ENCODE peak calls at places on chromosomes 12 and 14, in four cellular contexts. W is GM23248, N is keratinocyte, T is H1. L is an unnamed sample. For H3K36me3, the result is how much of the 10 kb centered on the place peaks cover.

GRCh38 chr12:130729344-130729743 is 13.2 kb upstream of the RIMBP2 start:
- DNase-seq in W (no peak), N (no peak), T (no peak), L (no peak)

GRCh38 chr12:587551-588322 is 75.5 kb downstream of the NINJ2 start:
- DNase-seq in N (no peak), W (no peak), T (no peak), L (no peak)

GRCh38 chr12:128326419-128326818 is 59.4 kb downstream of the TMEM132C start:
- DNase-seq in T (no peak), W (no peak), N (no peak), L (no peak)

GRCh38 chr14:94213021-94213420 is 38.9 kb downstream of the PPP4R4 start:
- DNase-seq in W (peak), T (no peak), N (peak), L (no peak)

GRCh38 chr14:69522026-69522425 is 37.5 kb downstream of the PLEKHD1 start:
- DNase-seq in N (no peak), W (no peak), T (no peak), L (no peak)

GRCh38 chr14:20476795-20477194 is 7.6 kb downstream of the PNP start:
- DNase-seq in N (no peak), W (no peak), T (no peak), L (no peak)

GRCh38 chr14:56325251-56325839 is 207.1 kb downstream of the PELI2 start:
- DNase-seq in N (no peak), W (peak), T (no peak), L (no peak)

GRCh38 chr12:104399750-104400612 is 56.8 kb upstream of the CHST11 start:
- DNase-seq in W (no peak), N (no peak), T (no peak), L (no peak)

GRCh38 chr12:43957732-43958131 is 121.9 kb downstream of the TMEM117 start:
- DNase-seq in W (peak), T (no peak), N (no peak), L (peak)

GRCh38 chr14:64625363-64626232 is 75.8 kb downstream of the PPP1R36 start:
- DNase-seq in N (no peak), T (no peak), W (no peak), L (no peak)

GRCh38 chr14:33812596-33812995 is 138.3 kb downstream of the EGLN3 start:
- DNase-seq in W (no peak), N (no peak), T (no peak), L (no peak)

GRCh38 chr12:89261982-89262381 is 90.3 kb downstream of the DUSP6 start:
- DNase-seq in T (no peak), N (no peak), W (no peak), L (no peak)

GRCh38 chr12:8609061-8609570 is 3.5 kb downstream of the AICDA start:
- DNase-seq in N (no peak), T (no peak), W (peak), L (peak)

GRCh38 chr12:52390739-52391617 is 5.5 kb upstream of the KRT84 start:
- DNase-seq in N (no peak), T (no peak), W (peak), L (no peak)

GRCh38 chr12:76719171-76719631 is 44.7 kb upstream of the ZDHHC17 start:
- DNase-seq in N (no peak), T (no peak), W (peak), L (no peak)

GRCh38 chr14:27236601-27237000 is 638.8 kb upstream of the NOVA1 start:
- DNase-seq in T (no peak), N (no peak), W (no peak), L (no peak)

GRCh38 chr12:6230321-6231110 is 30.3 kb downstream of the CD9 start:
- DNase-seq in N (no peak), T (no peak), W (peak), L (no peak)

GRCh38 chr14:24574206-24574774 is 1.8 kb downstream of the CTSG start:
- DNase-seq in T (no peak), W (no peak), N (no peak), L (no peak)

GRCh38 chr14:33844118-33844517 is 106.8 kb downstream of the EGLN3 start:
- DNase-seq in W (no peak), N (no peak), T (no peak), L (no peak)

GRCh38 chr12:9935026-9935425 is 2.9 kb upstream of the CLEC2A start:
- DNase-seq in T (no peak), N (no peak), W (no peak), L (no peak)

GRCh38 chr14:75711796-75712211 is 50.8 kb downstream of the TTLL5 start:
- DNase-seq in T (peak), W (peak), N (peak), L (no peak)

GRCh38 chr14:71497645-71498086 is 434.6 kb upstream of the RGS6 start:
- DNase-seq in W (peak), T (no peak), N (peak), L (no peak)

GRCh38 chr12:70983692-70984091 is 63.2 kb upstream of the PTPRR start:
- DNase-seq in W (no peak), N (no peak), T (no peak), L (no peak)

GRCh38 chr12:110354172-110354780 is 49.2 kb downstream of the ANAPC7 start:
- DNase-seq in N (no peak), W (no peak), T (no peak), L (no peak)

GRCh38 chr12:45660330-45660729 is 69.2 kb upstream of the ARID2 start:
- DNase-seq in N (peak), W (peak), T (no peak), L (no peak)

GRCh38 chr14:100165376-100165775 is 5.9 kb upstream of the DEGS2 start:
- DNase-seq in T (no peak), W (no peak), N (no peak), L (no peak)

GRCh38 chr12:67747869-67748760 is 99.6 kb downstream of the DYRK2 start:
- DNase-seq in N (no peak), T (no peak), W (peak), L (no peak)

GRCh38 chr12:42474391-42474790 is 115.2 kb downstream of the PRICKLE1 start:
- DNase-seq in W (peak), N (peak), T (no peak), L (no peak)

GRCh38 chr12:7190268-7191055 is 976 bp downstream of the PEX5 start:
- DNase-seq in W (peak), T (no peak), N (no peak), L (no peak)

GRCh38 chr12:52925717-52926595 is 21.1 kb upstream of the KRT8 start:
- DNase-seq in T (no peak), W (peak), N (no peak), L (no peak)

GRCh38 chr14:50530794-50531193 is 1.6 kb downstream of the MAP4K5 start:
- DNase-seq in N (no peak), W (peak), T (no peak), L (no peak)

GRCh38 chr12:90280564-90281058 is 572.0 kb upstream of the ATP2B1 start:
- DNase-seq in N (no peak), T (no peak), W (peak), L (no peak)

GRCh38 chr14:59342516-59343484 is 122.4 kb downstream of the GPR135 start:
- DNase-seq in T (no peak), N (no peak), W (no peak), L (no peak)

GRCh38 chr12:96343347-96343954 is 56.8 kb downstream of the CDK17 start:
- DNase-seq in N (no peak), T (no peak), W (peak), L (no peak)

GRCh38 chr14:85604671-85605070 is 74.7 kb downstream of the FLRT2 start:
- DNase-seq in N (no peak), W (no peak), T (no peak), L (no peak)

GRCh38 chr12:106285993-106286392 is 16.5 kb upstream of the TCP11L2 start:
- DNase-seq in T (no peak), W (peak), N (no peak), L (no peak)

GRCh38 chr12:127388985-127389384 is 878.0 kb upstream of the TMEM132C start:
- DNase-seq in T (no peak), W (no peak), N (no peak), L (no peak)

DNA sequence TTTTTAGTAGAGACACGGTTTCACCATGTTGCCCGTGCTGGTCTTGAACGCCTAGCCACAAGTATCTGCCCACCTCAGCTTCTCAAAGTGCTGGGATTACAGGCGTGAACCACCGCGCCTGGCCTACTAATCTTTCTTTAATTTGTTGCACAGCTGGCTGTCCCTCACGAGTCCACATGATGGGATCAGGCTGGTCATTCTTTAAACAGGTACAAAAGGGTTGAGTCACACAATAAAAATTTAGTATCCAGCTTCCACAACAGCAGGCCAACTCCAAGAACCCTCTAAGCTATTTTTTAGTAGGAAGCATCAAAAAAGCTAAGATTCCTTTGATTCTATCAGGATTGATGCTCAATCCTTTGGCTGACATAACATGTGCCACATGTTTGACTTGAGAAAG is 17.8 kb downstream of the SINHCAF start:
- DNase-seq in T (no peak), W (no peak), N (no peak), L (no peak)
- H3K36me3 ChIP-seq in T (under half), W (under half), N (under half), L (half or more)

DNA sequence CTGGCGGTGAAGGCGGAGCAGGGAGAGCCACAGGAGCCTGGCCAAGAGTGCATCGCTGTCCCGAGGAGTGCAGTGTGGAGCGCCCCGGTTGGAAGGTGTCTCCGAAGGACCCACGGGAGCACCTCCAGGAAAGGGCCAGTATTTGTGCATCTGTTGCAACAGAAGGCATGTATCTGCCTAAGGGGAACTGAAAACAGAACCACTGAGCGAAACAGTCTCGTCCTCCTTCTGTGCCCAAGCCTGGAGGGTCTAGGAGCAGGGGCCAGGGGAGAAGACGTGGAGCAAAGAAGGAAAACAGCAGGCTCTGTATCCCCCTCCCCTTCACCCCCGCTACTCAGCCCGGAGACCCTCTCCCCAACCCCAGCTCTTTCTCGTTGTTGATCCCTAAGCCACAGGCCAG is 5.3 kb upstream of the LRRC10 start:
- DNase-seq in W (no peak), T (no peak), N (no peak), L (no peak)
- TF ChIP-seq EZH2 in W (no peak), T (no peak), N (no peak), L (no peak)

DNA sequence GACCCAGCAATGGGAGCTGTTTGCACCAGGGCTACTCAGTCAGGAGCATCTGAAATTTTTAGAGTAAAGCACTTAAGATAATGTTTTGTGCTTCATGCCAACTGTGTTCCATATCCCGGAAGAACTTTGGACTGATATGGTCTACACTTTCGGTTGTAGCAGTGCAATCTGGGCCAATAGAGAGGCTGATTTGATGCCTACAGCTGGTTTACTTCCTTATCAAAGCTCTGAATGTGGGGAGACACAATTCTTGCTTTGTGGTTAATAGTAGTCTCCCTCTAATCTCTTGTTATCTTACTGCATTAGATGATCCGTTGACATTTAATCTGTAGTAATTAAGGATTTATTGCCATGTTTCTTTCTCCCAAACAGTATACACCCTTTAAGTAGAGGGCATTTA is 7.8 kb upstream of the VDR start:
- DNase-seq in W (no peak), T (no peak), N (no peak), L (no peak)
- H3K36me3 ChIP-seq in W (under half), T (under half), N (under half), L (under half)

GRCh38 chr14:105168496-105168978 is at the start of gene JAG2:
- DNase-seq in T (no peak), W (peak), N (no peak), L (no peak)

GRCh38 chr14:105168979-105169507 is 467 bp upstream of the JAG2 start:
- DNase-seq in T (no peak), N (no peak), W (peak), L (no peak)

GRCh38 chr14:105168093-105168420 is 519 bp downstream of the JAG2 start:
- DNase-seq in W (no peak), N (no peak), T (no peak), L (no peak)

GRCh38 chr14:105166571-105167302 is 1.8 kb downstream of the JAG2 start:
- DNase-seq in N (no peak), W (no peak), T (no peak), L (no peak)

GRCh38 chr14:105167303-105168092 is 1.1 kb downstream of the JAG2 start:
- DNase-seq in N (no peak), W (peak), T (no peak), L (no peak)
- TF ChIP-seq EZH2 in N (no peak), W (peak), T (peak), L (no peak)

DNA sequence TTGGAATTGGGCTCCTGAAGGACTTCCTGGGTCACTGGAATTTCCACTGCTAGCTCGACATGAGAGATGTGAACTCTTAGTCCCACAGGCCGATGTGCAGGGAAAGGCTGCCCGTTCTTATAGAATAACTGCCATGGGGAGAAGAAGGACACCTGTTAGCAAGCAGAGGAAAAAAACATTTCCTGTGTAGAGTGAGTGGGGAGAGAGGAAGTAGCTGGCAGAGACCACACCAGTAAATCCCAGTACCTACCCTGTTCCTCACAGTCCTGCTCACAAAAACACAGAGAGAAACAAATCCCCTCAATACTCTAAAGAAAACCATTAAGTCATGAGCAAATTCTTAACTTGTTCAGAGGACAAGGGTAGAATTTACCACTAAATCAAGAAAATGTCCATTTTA is 29.5 kb downstream of the AREL1 start:
- DNase-seq in W (no peak), T (no peak), N (no peak), L (no peak)
- H3K36me3 ChIP-seq in W (under half), T (under half), N (under half), L (under half)

GRCh38 chr12:54459355-54459754 is 14.0 kb downstream of the GTSF1 start:
- DNase-seq in N (no peak), W (no peak), T (no peak), L (no peak)

GRCh38 chr12:54463484-54463883 is 9.9 kb downstream of the GTSF1 start:
- DNase-seq in W (no peak), N (no peak), T (no peak), L (no peak)

GRCh38 chr12:54465857-54466499 is 7.4 kb downstream of the GTSF1 start:
- DNase-seq in N (no peak), W (no peak), T (no peak), L (no peak)

GRCh38 chr12:54460317-54460935 is 13.0 kb downstream of the GTSF1 start:
- DNase-seq in W (no peak), N (no peak), T (no peak), L (no peak)

DNA sequence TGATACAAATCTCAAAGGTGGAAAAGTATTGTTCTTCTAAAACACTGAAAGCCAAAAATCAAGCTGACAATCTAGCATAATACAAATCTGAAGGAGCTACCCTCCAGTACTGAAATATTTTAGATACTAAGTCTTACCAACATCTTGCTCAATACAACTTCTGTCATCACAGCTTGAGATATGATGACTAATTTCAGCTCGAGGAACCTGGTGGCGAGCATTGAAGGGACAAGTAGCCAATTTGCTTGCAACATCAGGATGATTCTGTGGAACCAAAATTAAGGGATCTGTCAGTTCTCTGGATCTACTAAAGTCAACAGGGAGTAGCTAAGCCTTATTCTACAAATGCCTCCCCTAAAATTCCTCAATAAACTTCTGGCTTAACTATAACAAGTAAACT is 10.4 kb downstream of the GTSF1 start:
- DNase-seq in T (no peak), W (peak), N (no peak), L (no peak)
- TF ChIP-seq EZH2 in T (no peak), W (no peak), N (no peak), L (no peak)

DNA sequence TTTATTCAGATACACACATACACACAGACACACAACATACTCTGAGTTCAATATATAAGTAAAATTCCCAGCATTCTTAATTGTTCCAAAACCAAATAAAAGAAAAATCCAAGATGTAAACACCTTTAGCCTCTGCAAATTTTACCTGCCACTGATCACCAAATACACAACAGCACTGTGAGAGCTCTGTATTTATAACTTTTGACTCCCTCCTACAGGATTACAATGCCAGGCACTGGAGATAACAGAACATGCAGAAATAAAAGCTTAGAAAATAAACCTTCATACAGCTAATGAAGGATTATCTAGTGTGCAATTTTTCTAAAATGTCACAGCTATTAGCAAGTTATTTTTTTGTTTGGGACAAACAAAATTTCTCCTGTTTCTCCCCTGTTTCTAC is 85.0 kb downstream of the TAOK3 start:
- DNase-seq in T (no peak), W (no peak), N (no peak), L (no peak)
- H3K36me3 ChIP-seq in T (under half), W (under half), N (under half), L (under half)